ENCODE peak calls at places on chromosomes 13 and 19, in ten cellular contexts. One of them, this sample, is unnamed.

GRCh38 chr19:18091217-18091608 is 4.5 kb upstream of the IL12RB1 start:
- DNase-seq in epithelial cell of esophagus: no peak
- DNase-seq in GM12865: peak; percentile 87
- DNase-seq in K562: peak; percentile 56
- DNase-seq in choroid plexus epithelial cell: no peak
- DNase-seq in GM23338: no peak
- DNase-seq in neural progenitor cell: no peak
- DNase-seq in HFF-Myc: no peak
- DNase-seq in cardiac fibroblast: no peak
- DNase-seq in psoas muscle: peak; percentile 69
- DNase-seq in this sample: no peak

GRCh38 chr13:73166204-73166603 is 107.4 kb downstream of the KLF5 start:
- DNase-seq in GM23338: no peak
- DNase-seq in GM12865: no peak
- DNase-seq in psoas muscle: no peak
- DNase-seq in K562: no peak
- DNase-seq in neural progenitor cell: no peak
- DNase-seq in HFF-Myc: no peak
- DNase-seq in cardiac fibroblast: no peak
- DNase-seq in epithelial cell of esophagus: no peak
- DNase-seq in choroid plexus epithelial cell: no peak
- DNase-seq in this sample: no peak

GRCh38 chr13:35347679-35348205 is 128.7 kb downstream of the MAB21L1 start:
- DNase-seq in choroid plexus epithelial cell: no peak
- DNase-seq in HFF-Myc: no peak
- DNase-seq in psoas muscle: no peak
- DNase-seq in cardiac fibroblast: no peak
- DNase-seq in GM23338: peak; percentile 2
- DNase-seq in epithelial cell of esophagus: no peak
- DNase-seq in GM12865: no peak
- DNase-seq in K562: no peak
- DNase-seq in neural progenitor cell: peak; percentile 13
- DNase-seq in this sample: no peak

GRCh38 chr13:39284801-39285388 is 246.6 kb downstream of the NHLRC3 start:
- DNase-seq in cardiac fibroblast: peak; percentile 33
- DNase-seq in epithelial cell of esophagus: no peak
- DNase-seq in HFF-Myc: no peak
- DNase-seq in GM12865: no peak
- DNase-seq in K562: no peak
- DNase-seq in psoas muscle: no peak
- DNase-seq in neural progenitor cell: peak; percentile 15
- DNase-seq in choroid plexus epithelial cell: peak; percentile 18
- DNase-seq in GM23338: peak; percentile 67
- DNase-seq in this sample: no peak

GRCh38 chr13:68749801-68750200 is 1357.8 kb upstream of the ATXN8OS start:
- DNase-seq in K562: no peak
- DNase-seq in GM12865: no peak
- DNase-seq in epithelial cell of esophagus: no peak
- DNase-seq in GM23338: no peak
- DNase-seq in cardiac fibroblast: no peak
- DNase-seq in choroid plexus epithelial cell: no peak
- DNase-seq in neural progenitor cell: no peak
- DNase-seq in HFF-Myc: no peak
- DNase-seq in psoas muscle: no peak
- DNase-seq in this sample: no peak

GRCh38 chr13:105914637-105915036 is 620.8 kb downstream of the EFNB2 start:
- DNase-seq in HFF-Myc: no peak
- DNase-seq in cardiac fibroblast: peak; percentile 85
- DNase-seq in GM23338: no peak
- DNase-seq in neural progenitor cell: no peak
- DNase-seq in psoas muscle: no peak
- DNase-seq in epithelial cell of esophagus: no peak
- DNase-seq in choroid plexus epithelial cell: peak; percentile 92
- DNase-seq in K562: no peak
- DNase-seq in GM12865: no peak
- DNase-seq in this sample: peak; percentile 88

GRCh38 chr13:63864171-63864902 is 2448.7 kb upstream of the PCDH20 start:
- DNase-seq in choroid plexus epithelial cell: peak; percentile 73
- DNase-seq in HFF-Myc: no peak
- DNase-seq in cardiac fibroblast: peak; percentile 68
- DNase-seq in GM23338: peak; percentile 3
- DNase-seq in neural progenitor cell: no peak
- DNase-seq in psoas muscle: no peak
- DNase-seq in epithelial cell of esophagus: no peak
- DNase-seq in GM12865: no peak
- DNase-seq in K562: no peak
- DNase-seq in this sample: peak; percentile 4

GRCh38 chr19:49999371-50000010 is 25.7 kb downstream of the VRK3 start:
- DNase-seq in cardiac fibroblast: no peak
- DNase-seq in choroid plexus epithelial cell: no peak
- DNase-seq in GM12865: no peak
- DNase-seq in GM23338: no peak
- DNase-seq in neural progenitor cell: no peak
- DNase-seq in psoas muscle: no peak
- DNase-seq in HFF-Myc: no peak
- DNase-seq in epithelial cell of esophagus: no peak
- DNase-seq in K562: no peak
- DNase-seq in this sample: no peak

GRCh38 chr19:29771708-29772415 is 39.9 kb upstream of the CCNE1 start:
- DNase-seq in epithelial cell of esophagus: peak; percentile 40
- DNase-seq in psoas muscle: no peak
- DNase-seq in choroid plexus epithelial cell: peak; percentile 65
- DNase-seq in K562: peak; percentile 79
- DNase-seq in neural progenitor cell: peak; percentile 81
- DNase-seq in HFF-Myc: no peak
- DNase-seq in GM23338: peak; percentile 86
- DNase-seq in cardiac fibroblast: peak; percentile 57
- DNase-seq in GM12865: peak; percentile 49
- DNase-seq in this sample: peak; percentile 48

GRCh38 chr13:98420560-98421175 is 156.2 kb downstream of the STK24 start:
- DNase-seq in HFF-Myc: no peak
- DNase-seq in cardiac fibroblast: no peak
- DNase-seq in GM12865: no peak
- DNase-seq in K562: no peak
- DNase-seq in epithelial cell of esophagus: no peak
- DNase-seq in choroid plexus epithelial cell: peak; percentile 16
- DNase-seq in neural progenitor cell: no peak
- DNase-seq in GM23338: no peak
- DNase-seq in psoas muscle: no peak
- DNase-seq in this sample: no peak

GRCh38 chr19:1471514-1472107 is 7.4 kb downstream of the C19orf25 start:
- DNase-seq in psoas muscle: peak; percentile 49
- DNase-seq in choroid plexus epithelial cell: no peak
- DNase-seq in epithelial cell of esophagus: no peak
- DNase-seq in GM12865: no peak
- DNase-seq in K562: no peak
- DNase-seq in GM23338: no peak
- DNase-seq in HFF-Myc: no peak
- DNase-seq in cardiac fibroblast: no peak
- DNase-seq in neural progenitor cell: peak; percentile 49
- DNase-seq in this sample: no peak

GRCh38 chr19:32373614-32374295 is 28.3 kb downstream of the ZNF507 start:
- DNase-seq in cardiac fibroblast: peak; percentile 99
- DNase-seq in choroid plexus epithelial cell: peak; percentile 99
- DNase-seq in neural progenitor cell: no peak
- DNase-seq in GM12865: no peak
- DNase-seq in HFF-Myc: peak; percentile 96
- DNase-seq in GM23338: no peak
- DNase-seq in epithelial cell of esophagus: peak; percentile 99
- DNase-seq in K562: peak; percentile 51
- DNase-seq in psoas muscle: no peak
- DNase-seq in this sample: peak; percentile 99

GRCh38 chr13:107457686-107458085 is 757.6 kb downstream of the LIG4 start:
- DNase-seq in GM12865: no peak
- DNase-seq in GM23338: no peak
- DNase-seq in choroid plexus epithelial cell: no peak
- DNase-seq in epithelial cell of esophagus: no peak
- DNase-seq in cardiac fibroblast: no peak
- DNase-seq in psoas muscle: no peak
- DNase-seq in neural progenitor cell: peak; percentile 23
- DNase-seq in HFF-Myc: no peak
- DNase-seq in K562: no peak
- DNase-seq in this sample: no peak

GRCh38 chr13:91017031-91017668 is 330.3 kb upstream of the MIR17HG start:
- DNase-seq in HFF-Myc: peak; percentile 0
- DNase-seq in epithelial cell of esophagus: peak; percentile 61
- DNase-seq in GM23338: peak; percentile 64
- DNase-seq in GM12865: peak; percentile 54
- DNase-seq in cardiac fibroblast: peak; percentile 46
- DNase-seq in choroid plexus epithelial cell: peak; percentile 67
- DNase-seq in neural progenitor cell: peak; percentile 66
- DNase-seq in psoas muscle: no peak
- DNase-seq in K562: peak; percentile 96
- DNase-seq in this sample: peak; percentile 30

GRCh38 chr13:45540864-45541263 is 74.7 kb downstream of the ERICH6B start:
- DNase-seq in HFF-Myc: no peak
- DNase-seq in psoas muscle: no peak
- DNase-seq in GM12865: no peak
- DNase-seq in epithelial cell of esophagus: peak; percentile 35
- DNase-seq in K562: no peak
- DNase-seq in GM23338: no peak
- DNase-seq in cardiac fibroblast: no peak
- DNase-seq in neural progenitor cell: no peak
- DNase-seq in choroid plexus epithelial cell: no peak
- DNase-seq in this sample: no peak

GRCh38 chr19:54297759-54298305 is 15.1 kb downstream of the LILRA5 start:
- DNase-seq in K562: no peak
- DNase-seq in psoas muscle: no peak
- DNase-seq in GM23338: peak; percentile 27
- DNase-seq in choroid plexus epithelial cell: peak; percentile 20
- DNase-seq in cardiac fibroblast: no peak
- DNase-seq in GM12865: no peak
- DNase-seq in epithelial cell of esophagus: no peak
- DNase-seq in neural progenitor cell: peak; percentile 9
- DNase-seq in HFF-Myc: no peak
- DNase-seq in this sample: no peak
- TF ChIP-seq CTCF in K562: peak; percentile 33
- TF ChIP-seq CTCF in psoas muscle: no peak
- TF ChIP-seq CTCF in GM23338: peak; percentile 64
- TF ChIP-seq CTCF in choroid plexus epithelial cell: peak; percentile 40
- TF ChIP-seq CTCF in cardiac fibroblast: no peak
- TF ChIP-seq CTCF in GM12865: peak; percentile 13
- TF ChIP-seq CTCF in epithelial cell of esophagus: no peak
- TF ChIP-seq CTCF in neural progenitor cell: no peak
- TF ChIP-seq CTCF in HFF-Myc: no peak
- TF ChIP-seq CTCF in this sample: no peak

DNA sequence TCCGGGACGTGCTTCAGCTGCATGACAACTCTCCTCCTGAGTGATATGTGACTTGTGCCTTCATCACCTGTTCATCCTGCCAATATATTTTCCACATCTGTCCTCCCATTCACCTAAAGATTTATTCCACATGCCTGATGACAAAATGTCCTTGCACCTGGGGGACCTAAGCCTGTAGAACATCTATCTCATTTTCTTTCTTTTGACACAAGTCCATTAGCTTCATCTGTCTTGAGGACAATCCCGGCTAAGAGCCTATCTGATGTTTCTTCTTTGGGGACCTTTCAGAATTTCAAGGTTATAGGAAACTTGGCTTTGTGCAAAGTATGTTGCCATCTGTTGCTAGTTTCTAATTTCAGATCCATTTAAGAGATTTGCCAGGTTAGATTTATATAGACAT is 41.1 kb downstream of the ITGBL1 start:
- DNase-seq in epithelial cell of esophagus: no peak
- DNase-seq in HFF-Myc: no peak
- DNase-seq in GM12865: no peak
- DNase-seq in cardiac fibroblast: no peak
- DNase-seq in neural progenitor cell: no peak
- DNase-seq in psoas muscle: no peak
- DNase-seq in choroid plexus epithelial cell: no peak
- DNase-seq in K562: no peak
- DNase-seq in GM23338: no peak
- DNase-seq in this sample: no peak
- H3K4me3 ChIP-seq in epithelial cell of esophagus: no peak overlapping the region
- H3K4me3 ChIP-seq in HFF-Myc: no peak overlapping the region
- H3K4me3 ChIP-seq in GM12865: no peak overlapping the region
- H3K4me3 ChIP-seq in cardiac fibroblast: no peak overlapping the region
- H3K4me3 ChIP-seq in neural progenitor cell: no peak overlapping the region
- H3K4me3 ChIP-seq in psoas muscle: no peak overlapping the region
- H3K4me3 ChIP-seq in choroid plexus epithelial cell: no peak overlapping the region
- H3K4me3 ChIP-seq in K562: no peak overlapping the region
- H3K4me3 ChIP-seq in GM23338: no peak overlapping the region
- H3K4me3 ChIP-seq in this sample: no peak overlapping the region

GRCh38 chr13:37136187-37136586 is 30.7 kb upstream of the CSNK1A1L start:
- DNase-seq in neural progenitor cell: no peak
- DNase-seq in K562: no peak
- DNase-seq in GM23338: no peak
- DNase-seq in GM12865: no peak
- DNase-seq in epithelial cell of esophagus: no peak
- DNase-seq in HFF-Myc: no peak
- DNase-seq in cardiac fibroblast: peak; percentile 58
- DNase-seq in choroid plexus epithelial cell: no peak
- DNase-seq in psoas muscle: no peak
- DNase-seq in this sample: peak; percentile 75

GRCh38 chr13:37136633-37137032 is 31.2 kb upstream of the CSNK1A1L start:
- DNase-seq in psoas muscle: no peak
- DNase-seq in choroid plexus epithelial cell: no peak
- DNase-seq in epithelial cell of esophagus: no peak
- DNase-seq in GM23338: no peak
- DNase-seq in cardiac fibroblast: no peak
- DNase-seq in HFF-Myc: no peak
- DNase-seq in K562: no peak
- DNase-seq in neural progenitor cell: no peak
- DNase-seq in GM12865: no peak
- DNase-seq in this sample: no peak

GRCh38 chr13:37138917-37139316 is 33.5 kb upstream of the CSNK1A1L start:
- DNase-seq in cardiac fibroblast: peak; percentile 31
- DNase-seq in K562: no peak
- DNase-seq in GM12865: no peak
- DNase-seq in neural progenitor cell: no peak
- DNase-seq in choroid plexus epithelial cell: no peak
- DNase-seq in epithelial cell of esophagus: no peak
- DNase-seq in psoas muscle: no peak
- DNase-seq in GM23338: no peak
- DNase-seq in HFF-Myc: no peak
- DNase-seq in this sample: peak; percentile 51

GRCh38 chr13:37139356-37139755 is 33.9 kb upstream of the CSNK1A1L start:
- DNase-seq in GM23338: no peak
- DNase-seq in epithelial cell of esophagus: no peak
- DNase-seq in cardiac fibroblast: no peak
- DNase-seq in K562: no peak
- DNase-seq in psoas muscle: no peak
- DNase-seq in neural progenitor cell: no peak
- DNase-seq in HFF-Myc: no peak
- DNase-seq in choroid plexus epithelial cell: no peak
- DNase-seq in GM12865: no peak
- DNase-seq in this sample: peak; percentile 39

GRCh38 chr13:37138169-37138568 is 32.7 kb upstream of the CSNK1A1L start:
- DNase-seq in GM12865: no peak
- DNase-seq in psoas muscle: no peak
- DNase-seq in neural progenitor cell: no peak
- DNase-seq in GM23338: peak; percentile 64
- DNase-seq in cardiac fibroblast: peak; percentile 67
- DNase-seq in choroid plexus epithelial cell: peak; percentile 73
- DNase-seq in HFF-Myc: no peak
- DNase-seq in epithelial cell of esophagus: peak; percentile 22
- DNase-seq in K562: no peak
- DNase-seq in this sample: peak; percentile 84
- TF ChIP-seq CTCF in GM12865: no peak
- TF ChIP-seq CTCF in psoas muscle: no peak
- TF ChIP-seq CTCF in neural progenitor cell: peak; percentile 22
- TF ChIP-seq CTCF in GM23338: peak; percentile 56
- TF ChIP-seq CTCF in cardiac fibroblast: peak; percentile 32
- TF ChIP-seq CTCF in choroid plexus epithelial cell: peak; percentile 54
- TF ChIP-seq CTCF in HFF-Myc: peak; percentile 43
- TF ChIP-seq CTCF in epithelial cell of esophagus: peak; percentile 16
- TF ChIP-seq CTCF in K562: peak; percentile 83
- TF ChIP-seq CTCF in this sample: peak; percentile 56

GRCh38 chr19:38686530-38686888 is 39.1 kb downstream of the ACTN4 start:
- DNase-seq in GM12865: peak; percentile 65
- DNase-seq in choroid plexus epithelial cell: no peak
- DNase-seq in K562: no peak
- DNase-seq in neural progenitor cell: no peak
- DNase-seq in psoas muscle: no peak
- DNase-seq in epithelial cell of esophagus: no peak
- DNase-seq in cardiac fibroblast: no peak
- DNase-seq in GM23338: no peak
- DNase-seq in HFF-Myc: no peak
- DNase-seq in this sample: no peak
- H3K4me3 ChIP-seq in GM12865: no peak overlapping the region
- H3K4me3 ChIP-seq in choroid plexus epithelial cell: no peak overlapping the region
- H3K4me3 ChIP-seq in K562: no peak overlapping the region
- H3K4me3 ChIP-seq in neural progenitor cell: no peak overlapping the region
- H3K4me3 ChIP-seq in psoas muscle: no peak overlapping the region
- H3K4me3 ChIP-seq in epithelial cell of esophagus: no peak overlapping the region
- H3K4me3 ChIP-seq in cardiac fibroblast: no peak overlapping the region
- H3K4me3 ChIP-seq in GM23338: peak overlapping the region; percentile 33
- H3K4me3 ChIP-seq in HFF-Myc: no peak overlapping the region
- H3K4me3 ChIP-seq in this sample: no peak overlapping the region